ENCODE peak calls at places on chromosome 13, in nine cellular contexts. O is body of pancreas, N is GM12878, E is ovary, M is stomach, L is spleen, Z is transverse colon, S is heart left ventricle, I is GM12892. V is an unnamed sample.
A peak's percentile ranks its signal among the peaks of the same experiment; 100 is the strongest.

GRCh38 chr13:86932935-86933334 is 738.2 kb upstream of the SLITRK5 start:
- DNase-seq in O (no peak), Z (no peak), S (no peak), M (no peak), L (no peak), E (no peak), I (no peak), N (no peak), V (no peak)

GRCh38 chr13:36131931-36132297 is 732 bp upstream of the DCLK1 start:
- DNase-seq in O (no peak), E (peak; percentile 31), S (peak; percentile 84), M (no peak), Z (no peak), L (no peak), N (no peak), I (no peak), V (no peak)

GRCh38 chr13:75587679-75588078 is 38.1 kb downstream of the UCHL3 start:
- DNase-seq in S (no peak), I (no peak), L (no peak), Z (no peak), N (no peak), O (no peak), E (no peak), M (no peak), V (no peak)

GRCh38 chr13:41802684-41803554 is 158.0 kb downstream of the VWA8 start:
- DNase-seq in S (no peak), I (no peak), Z (no peak), L (no peak), M (no peak), O (no peak), E (no peak), N (no peak), V (no peak)

GRCh38 chr13:60509601-60510386 is 112.8 kb downstream of the TDRD3 start:
- DNase-seq in I (no peak), L (no peak), S (no peak), Z (no peak), E (no peak), M (no peak), N (no peak), O (no peak), V (no peak)

GRCh38 chr13:99857738-99858137 is 113.8 kb downstream of the ZIC5 start:
- DNase-seq in I (no peak), S (no peak), M (no peak), L (no peak), O (no peak), N (no peak), E (no peak), Z (no peak), V (no peak)

GRCh38 chr13:42894765-42895181 is 97.3 kb downstream of the EPSTI1 start:
- DNase-seq in M (no peak), Z (no peak), O (peak; percentile 22), N (no peak), L (no peak), S (peak; percentile 38), I (no peak), E (peak; percentile 35), V (no peak)

GRCh38 chr13:94620286-94620896 is 18.7 kb downstream of the GPR180 start:
- DNase-seq in S (no peak), M (no peak), E (no peak), N (no peak), L (no peak), I (no peak), O (no peak), Z (no peak), V (no peak)

GRCh38 chr13:42055500-42056085 is 7.1 kb downstream of the DGKH start:
- DNase-seq in N (no peak), S (no peak), O (no peak), E (no peak), Z (no peak), M (no peak), L (no peak), I (no peak), V (no peak)

GRCh38 chr13:22144806-22145205 is 473.9 kb downstream of the FGF9 start:
- DNase-seq in E (no peak), S (no peak), L (no peak), N (no peak), O (no peak), M (no peak), Z (no peak), I (no peak), V (no peak)

GRCh38 chr13:22154041-22154440 is 483.2 kb downstream of the FGF9 start:
- DNase-seq in L (no peak), E (no peak), M (no peak), O (no peak), N (no peak), S (no peak), Z (no peak), I (no peak), V (no peak)

GRCh38 chr13:22143671-22144070 is 472.8 kb downstream of the FGF9 start:
- DNase-seq in O (no peak), M (no peak), I (no peak), E (no peak), S (no peak), L (no peak), Z (no peak), N (no peak), V (no peak)

GRCh38 chr13:22148187-22148586 is 477.3 kb downstream of the FGF9 start:
- DNase-seq in L (no peak), O (no peak), Z (no peak), S (no peak), N (no peak), I (no peak), M (no peak), E (no peak), V (no peak)
- TF ChIP-seq POLR2A in L (no peak), O (no peak), Z (no peak), S (no peak), N (no peak), I (no peak), M (no peak), E (no peak), V (no peak)

DNA sequence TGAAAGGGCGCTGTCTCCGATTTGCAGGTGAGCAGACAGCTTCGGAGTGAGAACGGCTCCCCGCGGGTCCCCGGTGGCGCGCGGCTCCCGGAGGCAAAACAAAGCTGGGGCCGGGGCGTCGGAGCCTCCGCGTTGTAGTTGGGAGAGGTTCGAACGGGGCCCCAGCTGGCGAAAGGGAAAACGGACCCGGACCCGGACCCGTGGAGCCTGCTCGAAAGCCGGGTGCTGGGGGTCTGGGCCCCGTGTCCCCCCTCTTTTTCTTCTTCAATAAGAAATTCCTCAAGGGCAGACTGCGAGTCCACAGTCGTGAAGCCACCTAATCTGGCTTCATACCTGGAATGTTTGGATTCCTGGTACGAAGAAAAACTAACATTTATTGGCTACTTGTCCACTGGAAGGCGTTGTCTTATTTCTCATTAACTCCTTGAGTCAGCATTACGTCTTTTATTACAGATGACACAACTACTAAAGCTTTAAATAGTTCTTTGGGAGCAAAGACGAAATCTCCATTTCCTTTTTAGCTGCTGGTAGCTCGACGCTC is 627 bp upstream of the MTIF3 start:
- DNase-seq in I (no peak), E (peak; percentile 51), L (peak; percentile 92), O (peak; percentile 59), S (peak; percentile 51), M (peak; percentile 53), N (no peak), Z (peak; percentile 49), V (no peak)
- TF ChIP-seq POLR2A in I (no peak), E (no peak), L (no peak), O (peak; percentile 16), S (no peak), M (no peak), N (no peak), Z (no peak), V (no peak)

GRCh38 chr13:29850213-29850898 is at the start of gene UBL3:
- DNase-seq in S (peak; percentile 97), E (peak; percentile 97), Z (peak; percentile 98), L (peak; percentile 99), O (peak; percentile 97), N (peak; percentile 62), I (peak; percentile 84), M (peak; percentile 97), V (peak; percentile 84)

GRCh38 chr13:29849071-29849541 is 1.3 kb downstream of the UBL3 start:
- DNase-seq in L (peak; percentile 78), N (no peak), E (no peak), M (no peak), Z (peak; percentile 31), O (peak; percentile 22), I (no peak), S (peak; percentile 31), V (no peak)

GRCh38 chr13:29847501-29847983 is 2.9 kb downstream of the UBL3 start:
- DNase-seq in L (no peak), E (peak; percentile 25), S (no peak), N (no peak), O (no peak), Z (peak; percentile 24), I (no peak), M (no peak), V (no peak)

GRCh38 chr13:29852464-29853054 is 2.1 kb upstream of the UBL3 start:
- DNase-seq in N (no peak), O (no peak), E (no peak), I (no peak), L (no peak), M (no peak), Z (no peak), S (no peak), V (no peak)

GRCh38 chr13:29849731-29850212 is 645 bp downstream of the UBL3 start:
- DNase-seq in N (no peak), M (peak; percentile 72), S (peak; percentile 69), Z (peak; percentile 69), L (peak; percentile 92), O (peak; percentile 74), I (peak; percentile 19), E (peak; percentile 63), V (peak; percentile 13)
- TF ChIP-seq POLR2A in N (no peak), M (no peak), S (no peak), Z (no peak), L (no peak), O (no peak), I (no peak), E (no peak), V (no peak)

GRCh38 chr13:79468402-79468801 is 12.6 kb upstream of the NDFIP2 start:
- DNase-seq in L (no peak), M (no peak), Z (no peak), N (no peak), I (no peak), S (no peak), E (no peak), O (no peak), V (no peak)

GRCh38 chr13:79469608-79470007 is 11.3 kb upstream of the NDFIP2 start:
- DNase-seq in M (no peak), S (no peak), I (no peak), N (no peak), L (no peak), E (no peak), O (no peak), Z (no peak), V (no peak)

GRCh38 chr13:79470666-79471065 is 10.3 kb upstream of the NDFIP2 start:
- DNase-seq in N (no peak), O (no peak), L (no peak), M (no peak), I (no peak), E (no peak), Z (no peak), S (no peak), V (no peak)

GRCh38 chr13:79466852-79467251 is 14.1 kb upstream of the NDFIP2 start:
- DNase-seq in O (no peak), S (no peak), N (no peak), I (no peak), E (no peak), Z (no peak), L (no peak), M (no peak), V (no peak)

DNA sequence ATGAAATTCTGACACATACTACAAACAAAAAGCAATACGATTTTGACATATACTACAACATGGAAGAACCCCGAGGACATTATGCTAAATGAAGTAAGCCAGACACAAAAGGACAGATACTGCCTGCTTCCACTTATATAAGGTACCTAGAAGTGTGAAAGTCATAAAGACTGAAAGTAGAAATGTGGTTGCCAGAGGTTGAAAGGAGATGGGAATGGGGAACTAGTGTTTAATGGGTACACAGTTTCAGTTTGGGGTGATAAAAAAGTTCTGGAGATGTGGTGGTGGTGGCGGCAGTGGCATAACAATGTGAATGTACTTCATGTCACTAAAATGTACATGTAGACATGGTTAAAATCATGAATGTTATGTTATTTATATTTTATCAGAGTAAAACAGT is 12.1 kb upstream of the NDFIP2 start:
- DNase-seq in I (no peak), M (no peak), E (no peak), Z (no peak), S (no peak), N (no peak), L (no peak), O (no peak), V (no peak)
- TF ChIP-seq POLR2A in I (no peak), M (no peak), E (no peak), Z (no peak), S (no peak), N (no peak), L (no peak), O (no peak), V (no peak)